ENCODE peak calls at places on chromosomes 2 and 18, in seven cellular contexts. T is RWPE2, H is A673, B is frontal cortex, O is aorta, Z is cardiac muscle cell, Y is AG08395. M is an unnamed sample.

GRCh38 chr18:12307871-12308385 is at the start of gene TUBB6:
- DNase-seq in T (peak), H (peak), O (peak), B (peak), Y (peak), Z (peak), M (peak)

GRCh38 chr2:189698020-189698887 is 23.8 kb downstream of the ANKAR start:
- DNase-seq in O (no peak), Z (peak), T (no peak), B (peak), H (peak), Y (peak), M (no peak)

GRCh38 chr18:55047546-55047945 is 88.3 kb upstream of the CCDC68 start:
- DNase-seq in Y (peak), H (no peak), Z (peak), T (no peak), O (no peak), B (no peak), M (no peak)

GRCh38 chr2:218032336-218033171 is 29.8 kb upstream of the TNS1 start:
- DNase-seq in H (no peak), Y (no peak), O (no peak), T (no peak), Z (no peak), B (no peak), M (no peak)

GRCh38 chr2:78999410-78999809 is 26.1 kb upstream of the REG3G start:
- DNase-seq in H (peak), Y (no peak), O (no peak), Z (peak), T (no peak), B (no peak), M (no peak)

GRCh38 chr2:149331023-149331400 is 625 bp downstream of the LYPD6 start:
- DNase-seq in B (no peak), O (no peak), H (no peak), Y (peak), T (peak), Z (peak), M (no peak)

GRCh38 chr18:10006261-10006903 is 92.6 kb downstream of the VAPA start:
- DNase-seq in B (peak), T (no peak), H (peak), Y (peak), O (no peak), Z (peak), M (no peak)

GRCh38 chr2:232562515-232563151 is 12.1 kb downstream of the EIF4E2 start:
- DNase-seq in H (no peak), T (no peak), Z (no peak), B (no peak), Y (no peak), O (no peak), M (no peak)

GRCh38 chr2:37599688-37600525 is 71.5 kb downstream of the CDC42EP3 start:
- DNase-seq in H (no peak), Y (no peak), O (no peak), Z (no peak), B (no peak), T (no peak), M (no peak)

GRCh38 chr2:146874260-146874658 is 970.6 kb upstream of the ACVR2A start:
- DNase-seq in Y (peak), H (peak), Z (no peak), O (no peak), B (no peak), T (peak), M (peak)

GRCh38 chr2:156399224-156399949 is 36.8 kb upstream of the GPD2 start:
- DNase-seq in H (no peak), Y (peak), T (no peak), B (peak), O (no peak), Z (no peak), M (no peak)

GRCh38 chr2:3536682-3537632 is 17.6 kb upstream of the ADI1 start:
- DNase-seq in B (no peak), T (no peak), Y (peak), Z (no peak), O (peak), H (peak), M (peak)

GRCh38 chr2:121284424-121285076 is 452 bp downstream of the TFCP2L1 start:
- DNase-seq in H (no peak), O (no peak), Y (no peak), Z (peak), T (no peak), B (no peak), M (peak)

GRCh38 chr2:212975333-212975732 is 176.1 kb downstream of the IKZF2 start:
- DNase-seq in Y (no peak), Z (no peak), H (no peak), T (no peak), B (no peak), O (no peak), M (no peak)

GRCh38 chr2:74696758-74697327 is 42.8 kb downstream of the SEMA4F start:
- DNase-seq in Y (no peak), O (no peak), Z (no peak), T (no peak), H (no peak), B (no peak), M (no peak)

GRCh38 chr18:46042571-46043123 is 29.4 kb downstream of the PSTPIP2 start:
- DNase-seq in T (no peak), Y (peak), O (no peak), B (no peak), H (no peak), Z (no peak), M (no peak)

GRCh38 chr18:44759925-44760342 is 79.2 kb downstream of the SETBP1 start:
- DNase-seq in O (no peak), B (no peak), Z (no peak), T (no peak), H (no peak), Y (no peak), M (no peak)

GRCh38 chr18:55338955-55339662 is 248.9 kb downstream of the TCF4 start:
- DNase-seq in B (no peak), T (no peak), O (no peak), H (peak), Z (no peak), Y (peak), M (no peak)

GRCh38 chr2:239383036-239383795 is 17.6 kb downstream of the HDAC4 start:
- DNase-seq in O (peak), B (no peak), H (no peak), T (no peak), Y (no peak), Z (no peak), M (no peak)